ENCODE peak calls at places on chromosomes 12 and 14, in eight cellular contexts. W is cardiac fibroblast; X is CD8-positive, alpha-beta T cell; B is activated gamma-delta T cell treated with Interleukin-2 at 50 U/mL for 16 hours; L is astrocyte of the cerebellum; U is D341Med; R is adipocyte; Y is naive thymus-derived CD8-positive, alpha-beta T cell. V is an unnamed sample.

GRCh38 chr12:34343345-34343744 is 321.0 kb downstream of the ALG10 start:
- DNase-seq in W (no peak), X (no peak), B (no peak), L (no peak), U (no peak), R (no peak), Y (no peak), V (no peak)

GRCh38 chr14:68784298-68784910 is 8.5 kb downstream of the ZFP36L1 start:
- DNase-seq in W (peak), X (no peak), B (no peak), L (no peak), U (peak), R (peak), Y (no peak), V (no peak)

GRCh38 chr14:102907980-102908730 is 14.3 kb upstream of the AMN start:
- DNase-seq in W (no peak), X (no peak), B (no peak), L (no peak), U (no peak), R (no peak), Y (no peak), V (no peak)

GRCh38 chr14:66745078-66745477 is 237.1 kb downstream of the GPHN start:
- DNase-seq in W (no peak), X (no peak), B (no peak), L (no peak), U (no peak), R (no peak), Y (no peak), V (no peak)

GRCh38 chr14:33692762-33693161 is 258.1 kb downstream of the EGLN3 start:
- DNase-seq in W (peak), X (no peak), B (no peak), L (peak), U (no peak), R (peak), Y (no peak), V (no peak)

GRCh38 chr12:131371580-131372475 is 339.1 kb upstream of the SFSWAP start:
- DNase-seq in W (no peak), X (no peak), B (no peak), L (no peak), U (no peak), R (no peak), Y (no peak), V (no peak)

GRCh38 chr14:65926935-65927700 is 514.6 kb downstream of the FUT8 start:
- DNase-seq in W (no peak), X (no peak), B (no peak), L (no peak), U (no peak), R (no peak), Y (no peak), V (no peak)

GRCh38 chr14:88668448-88669116 is 105.7 kb downstream of the ZC3H14 start:
- DNase-seq in W (no peak), X (no peak), B (no peak), L (no peak), U (no peak), R (no peak), Y (no peak), V (no peak)

GRCh38 chr12:102444707-102445106 is 35.7 kb downstream of the IGF1 start:
- DNase-seq in W (no peak), X (no peak), B (no peak), L (no peak), U (no peak), R (no peak), Y (no peak), V (no peak)